ENCODE peak calls at places on chromosomes 12 and 14, in nine cellular contexts. K is stimulated activated CD8-positive, alpha-beta memory T cell treated with anti-CD3 and anti-CD28 coated beads, Interleukin-4, amount 100 ng/mL, for 4 hours; V is activated T-cell treated with anti-CD3 and anti-CD28 coated beads, Interleukin-2, amount 50 U/mL, for 1 hour; F is DMS153; P is activated T-helper 1 cell treated with anti-CD3 and anti-CD28 coated beads, Interleukin-12 subunit alpha, Interleukin-12 subunit beta, Interleukin-2, Interleukin-4 antibody, amounts not matched to agents 30 ng/mL and 10 ng/mL and 1 ng/mL, durations not matched to agents 14 hours and 24 hours and 36 hours; G is naive thymus-derived CD8-positive, alpha-beta T cell; T is A549; O is WTC11; X is lung. S is an unnamed sample.

GRCh38 chr14:31070431-31070830 is 44.3 kb upstream of the STRN3 start:
- DNase-seq in K (no peak), V (no peak), F (no peak), P (no peak), G (no peak), T (no peak), O (no peak), X (no peak), S (no peak)

GRCh38 chr14:95062220-95062619 is 95.1 kb downstream of the DICER1 start:
- DNase-seq in K (no peak), V (no peak), F (no peak), P (no peak), G (no peak), T (no peak), O (no peak), X (no peak), S (no peak)

GRCh38 chr12:89393551-89394121 is 41.3 kb upstream of the DUSP6 start:
- DNase-seq in K (no peak), V (no peak), F (no peak), P (no peak), G (no peak), T (no peak), O (no peak), X (no peak), S (no peak)

GRCh38 chr12:47396902-47397663 is 308.7 kb downstream of the RPAP3 start:
- DNase-seq in K (no peak), V (no peak), F (no peak), P (no peak), G (no peak), T (peak), O (no peak), X (no peak), S (no peak)

GRCh38 chr14:103401223-103402214 is 16.3 kb downstream of the MARK3 start:
- DNase-seq in K (no peak), V (no peak), F (no peak), P (no peak), G (no peak), T (no peak), O (no peak), X (no peak), S (no peak)

GRCh38 chr12:24499151-24500146 is 449.5 kb downstream of the BCAT1 start:
- DNase-seq in K (no peak), V (no peak), F (no peak), P (no peak), G (no peak), T (no peak), O (no peak), X (no peak), S (no peak)

GRCh38 chr12:115354007-115354452 is 670.1 kb upstream of the TBX3 start:
- DNase-seq in K (no peak), V (no peak), F (no peak), P (no peak), G (no peak), T (peak), O (no peak), X (peak), S (peak)

GRCh38 chr14:91009501-91010152 is 50.8 kb downstream of the RPS6KA5 start:
- DNase-seq in K (no peak), V (no peak), F (no peak), P (peak), G (no peak), T (no peak), O (no peak), X (no peak), S (no peak)

GRCh38 chr12:55681142-55682077 is 26.3 kb downstream of the ITGA7 start:
- DNase-seq in K (no peak), V (no peak), F (no peak), P (no peak), G (no peak), T (peak), O (peak), X (peak), S (peak)

GRCh38 chr12:122473543-122474323 is 27.0 kb downstream of the ZCCHC8 start:
- DNase-seq in K (no peak), V (no peak), F (no peak), P (no peak), G (no peak), T (no peak), O (no peak), X (no peak), S (no peak)

GRCh38 chr14:74570696-74571095 is 41.3 kb downstream of the LTBP2 start:
- DNase-seq in K (no peak), V (no peak), F (no peak), P (no peak), G (no peak), T (no peak), O (no peak), X (no peak), S (no peak)

GRCh38 chr12:112170376-112170775 is 45.0 kb downstream of the TRAFD1 start:
- DNase-seq in K (no peak), V (peak), F (no peak), P (no peak), G (peak), T (peak), O (peak), X (no peak), S (no peak)

GRCh38 chr12:49953146-49953545 is 2.6 kb downstream of the AQP2 start:
- DNase-seq in K (no peak), V (no peak), F (no peak), P (no peak), G (no peak), T (no peak), O (no peak), X (no peak), S (no peak)

GRCh38 chr14:68137704-68138619 is 318.4 kb downstream of the RAD51B start:
- DNase-seq in K (no peak), V (no peak), F (no peak), P (no peak), G (no peak), T (peak), O (peak), X (peak), S (peak)

GRCh38 chr12:112792743-112793142 is 1.2 kb downstream of the RPH3A start:
- DNase-seq in K (no peak), V (no peak), F (no peak), P (no peak), G (no peak), T (no peak), O (no peak), X (no peak), S (no peak)

GRCh38 chr12:92362109-92362508 is 216.5 kb upstream of the BTG1 start:
- DNase-seq in K (no peak), V (no peak), F (no peak), P (no peak), G (no peak), T (no peak), O (no peak), X (no peak), S (no peak)

GRCh38 chr12:27868165-27868564 is 88.1 kb upstream of the MANSC4 start:
- DNase-seq in K (no peak), V (no peak), F (no peak), P (no peak), G (no peak), T (no peak), O (no peak), X (no peak), S (no peak)

GRCh38 chr14:23562822-23563472 is 4.6 kb downstream of the AP1G2 start:
- DNase-seq in K (no peak), V (peak), F (peak), P (peak), G (peak), T (peak), O (peak), X (no peak), S (no peak)

GRCh38 chr14:69346710-69347109 is 51.4 kb downstream of the ERH start:
- DNase-seq in K (no peak), V (no peak), F (no peak), P (no peak), G (no peak), T (peak), O (peak), X (no peak), S (no peak)

GRCh38 chr12:25759752-25760151 is 198.7 kb upstream of the RASSF8 start:
- DNase-seq in K (no peak), V (no peak), F (no peak), P (no peak), G (no peak), T (no peak), O (no peak), X (no peak), S (no peak)

GRCh38 chr14:21241218-21241819 is 27.9 kb downstream of the HNRNPC start:
- DNase-seq in K (no peak), V (no peak), F (no peak), P (no peak), G (no peak), T (peak), O (no peak), X (no peak), S (no peak)

GRCh38 chr14:81529391-81529790 is 4.3 kb downstream of the SEL1L start:
- DNase-seq in K (no peak), V (no peak), F (no peak), P (no peak), G (no peak), T (no peak), O (no peak), X (no peak), S (no peak)

S was measured in occipital lobe.